ENCODE peak calls at places on chromosome 12, in four cellular contexts. H is RWPE1, T is BE2C, B is tibial artery. U is an unnamed sample.

GRCh38 chr12:132600048-132601032 is 10.0 kb downstream of the LRCOL1 start:
- DNase-seq in H (peak; percentile 52), T (peak; percentile 84), B (peak; percentile 58), U (no peak)

GRCh38 chr12:67651380-67651695 is 2.8 kb downstream of the DYRK2 start:
- DNase-seq in H (peak; percentile 4), T (no peak), B (no peak), U (no peak)

GRCh38 chr12:52906049-52906645 is 1.3 kb upstream of the KRT8 start:
- DNase-seq in H (peak; percentile 79), T (no peak), B (no peak), U (no peak)

GRCh38 chr12:108727868-108728735 is 3.2 kb downstream of the CORO1C start:
- DNase-seq in H (no peak), T (no peak), B (no peak), U (no peak)

GRCh38 chr12:3611853-3612703 is 121.1 kb downstream of the PRMT8 start:
- DNase-seq in H (no peak), T (no peak), B (no peak), U (no peak)

GRCh38 chr12:53596920-53597363 is 29.2 kb downstream of the ATF7 start:
- DNase-seq in H (no peak), T (no peak), B (no peak), U (no peak)

GRCh38 chr12:52186135-52186840 is 5.5 kb downstream of the KRT80 start:
- DNase-seq in H (peak; percentile 77), T (no peak), B (no peak), U (no peak)

GRCh38 chr12:57614948-57615500 is 3.8 kb downstream of the ARHGEF25 start:
- DNase-seq in H (no peak), T (no peak), B (no peak), U (no peak)

GRCh38 chr12:51863921-51864700 is 15.6 kb upstream of the FIGNL2 start:
- DNase-seq in H (no peak), T (peak; percentile 79), B (no peak), U (no peak)

GRCh38 chr12:16524378-16524777 is 81.6 kb downstream of the LMO3 start:
- DNase-seq in H (peak; percentile 20), T (no peak), B (no peak), U (no peak)

GRCh38 chr12:25054783-25055144 is 105.9 kb upstream of the BCAT1 start:
- DNase-seq in H (peak; percentile 25), T (no peak), B (no peak), U (no peak)

GRCh38 chr12:69096669-69097364 is 142.6 kb upstream of the CPSF6 start:
- DNase-seq in H (peak; percentile 12), T (no peak), B (no peak), U (no peak)

GRCh38 chr12:130617219-130617618 is 98.9 kb downstream of the RIMBP2 start:
- DNase-seq in H (peak; percentile 22), T (peak; percentile 88), B (no peak), U (peak; percentile 58)

GRCh38 chr12:69569236-69569635 is 16.0 kb upstream of the CCT2 start:
- DNase-seq in H (peak; percentile 53), T (no peak), B (no peak), U (no peak)

GRCh38 chr12:132986885-132987225 is 688 bp downstream of the ZNF26 start:
- DNase-seq in H (peak; percentile 39), T (no peak), B (no peak), U (no peak)

GRCh38 chr12:67067453-67068203 is 201.5 kb upstream of the CAND1 start:
- DNase-seq in H (no peak), T (no peak), B (no peak), U (no peak)

GRCh38 chr12:126930234-126930633 is 1336.7 kb upstream of the TMEM132C start:
- DNase-seq in H (no peak), T (no peak), B (no peak), U (no peak)

GRCh38 chr12:126926023-126926600 is 1340.9 kb upstream of the TMEM132C start:
- DNase-seq in H (peak; percentile 5), T (no peak), B (no peak), U (no peak)
- TF ChIP-seq CTCF in H (peak; percentile 11), T (no peak), B (no peak), U (no peak)

GRCh38 chr12:103501447-103501846 is 5.7 kb upstream of the C12orf42 start:
- DNase-seq in H (no peak), T (no peak), B (no peak), U (no peak)

GRCh38 chr12:103505371-103506236 is 9.8 kb upstream of the C12orf42 start:
- DNase-seq in H (no peak), T (no peak), B (no peak), U (no peak)

GRCh38 chr12:103499571-103499970 is 3.8 kb upstream of the C12orf42 start:
- DNase-seq in H (no peak), T (no peak), B (no peak), U (no peak)

GRCh38 chr12:103504606-103505005 is 8.8 kb upstream of the C12orf42 start:
- DNase-seq in H (no peak), T (no peak), B (no peak), U (no peak)

GRCh38 chr12:103503546-103504480 is 8.0 kb upstream of the C12orf42 start:
- DNase-seq in H (no peak), T (peak; percentile 64), B (no peak), U (no peak)
- TF ChIP-seq CTCF in H (no peak), T (peak; percentile 76), B (no peak), U (no peak)

GRCh38 chr12:90490355-90490754 is 464.6 kb downstream of the CCER1 start:
- DNase-seq in H (no peak), T (no peak), B (no peak), U (no peak)
- TF ChIP-seq CTCF in H (no peak), T (no peak), B (no peak), U (no peak)

GRCh38 chr12:113298861-113299545 is 35.9 kb downstream of the SLC8B1 start:
- DNase-seq in H (no peak), T (no peak), B (peak; percentile 82), U (peak; percentile 79)
- TF ChIP-seq CTCF in H (no peak), T (no peak), B (peak; percentile 38), U (no peak)

DNA sequence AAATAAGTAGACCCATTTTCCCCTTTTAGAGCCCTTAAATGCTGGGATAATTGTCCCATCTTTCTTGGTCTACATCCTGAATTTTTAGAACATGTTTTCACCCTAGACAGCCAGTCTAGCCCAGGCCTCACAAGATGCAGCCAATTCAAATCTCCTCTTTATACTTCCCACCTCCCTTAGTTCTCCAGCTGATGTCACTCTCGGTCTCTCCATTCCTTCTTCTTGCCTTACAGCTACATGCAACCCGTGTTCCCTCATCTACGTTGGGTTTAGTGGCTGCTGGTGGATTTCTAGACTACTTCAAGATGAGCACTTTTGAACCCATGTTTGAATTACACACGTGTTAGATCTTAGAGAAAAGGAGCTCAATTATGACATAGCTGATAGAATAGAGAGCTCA is 132.0 kb downstream of the PPM1H start:
- DNase-seq in H (no peak), T (no peak), B (no peak), U (no peak)
- TF ChIP-seq CTCF in H (no peak), T (no peak), B (no peak), U (no peak)

DNA sequence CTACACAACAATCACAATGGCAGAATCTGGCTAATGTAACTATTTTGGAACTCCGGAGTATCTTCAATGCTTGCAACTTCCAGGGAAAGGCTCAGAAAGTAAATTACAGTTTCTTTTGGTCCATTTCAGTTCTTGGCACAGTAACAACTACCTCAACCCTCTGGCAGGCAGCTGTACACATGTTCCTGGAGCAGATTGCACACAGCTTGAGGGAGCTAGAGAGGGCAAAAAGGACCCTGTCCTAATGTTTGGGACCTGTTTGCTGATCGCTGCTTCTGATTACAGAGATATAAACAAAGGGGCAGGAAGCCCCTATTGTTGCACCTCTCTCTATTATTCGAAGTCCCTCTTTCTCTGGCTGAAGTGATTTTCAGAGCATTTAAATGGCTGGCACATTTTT is 35.2 kb upstream of the SLC38A1 start:
- DNase-seq in H (no peak), T (no peak), B (no peak), U (no peak)
- TF ChIP-seq CTCF in H (no peak), T (no peak), B (no peak), U (no peak)

DNA sequence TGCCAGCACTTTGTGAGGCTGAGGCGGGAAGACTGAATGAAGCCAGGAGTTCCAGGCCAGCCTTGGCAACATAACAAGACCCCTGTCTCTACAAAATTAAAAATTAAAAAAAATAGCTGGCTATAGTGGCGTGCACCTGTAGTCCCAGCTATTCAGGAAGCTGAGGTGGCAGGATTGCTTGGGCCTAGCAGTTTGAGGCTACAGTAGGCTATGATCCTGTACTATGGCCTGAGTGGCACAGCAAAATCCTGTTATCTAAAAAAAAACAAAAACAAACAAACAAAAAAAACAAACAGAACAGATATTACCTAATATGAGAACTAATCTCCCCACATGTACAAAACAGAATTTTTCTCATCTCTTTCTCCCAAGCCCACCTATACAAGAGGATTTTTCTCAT is 15.7 kb downstream of the TMEM116 start:
- DNase-seq in H (no peak), T (no peak), B (no peak), U (no peak)
- TF ChIP-seq CTCF in H (no peak), T (no peak), B (no peak), U (no peak)

DNA sequence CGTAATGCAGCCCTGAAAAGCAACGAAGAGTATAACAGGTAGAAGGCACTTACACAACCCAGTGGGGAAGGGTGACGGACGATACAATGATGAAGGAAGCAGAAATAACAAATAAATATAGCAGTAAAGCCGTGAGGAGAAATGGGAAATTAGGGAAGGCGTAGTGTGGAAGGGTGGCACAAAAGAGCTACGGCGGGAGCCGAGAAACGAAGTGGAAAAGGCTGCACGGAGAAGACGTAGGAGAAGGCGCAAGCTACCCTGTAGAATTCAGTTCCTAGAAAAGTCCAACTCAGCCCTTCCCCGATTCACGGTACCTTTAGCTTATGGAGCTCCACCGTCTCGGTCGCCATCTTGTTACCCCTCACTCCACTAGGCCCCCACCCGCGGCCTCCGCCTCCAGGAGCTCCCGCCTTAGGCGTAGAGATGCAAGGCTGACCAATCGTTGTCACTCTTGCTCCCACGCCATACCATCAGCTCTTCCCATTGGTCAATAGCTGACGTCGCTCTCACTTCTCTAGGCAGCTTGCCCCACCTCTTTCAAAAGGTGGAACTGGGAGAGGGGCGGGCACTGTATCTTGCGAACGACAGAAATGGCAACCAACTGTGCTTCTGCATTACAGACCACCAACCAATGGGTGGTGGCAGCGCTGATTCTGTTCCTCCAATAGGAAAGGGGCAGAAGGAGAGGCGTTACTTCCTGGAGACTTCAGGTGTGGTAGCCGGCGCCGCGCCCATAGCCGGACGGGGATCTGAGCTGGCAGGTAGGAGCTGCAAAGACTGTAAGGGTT is at the start of the genes ORMDL2 and SARNP:
- DNase-seq in H (peak; percentile 99), T (peak; percentile 98), B (peak; percentile 99), U (peak; percentile 99)
- TF ChIP-seq CTCF in H (no peak), T (no peak), B (no peak), U (no peak)

GRCh38 chr12:20716037-20716436 is 20.9 kb downstream of the SLCO1C1 start:
- DNase-seq in H (no peak), T (no peak), B (no peak), U (no peak)
- TF ChIP-seq CTCF in H (no peak), T (no peak), B (no peak), U (no peak)

U was measured in lower leg skin.